ENCODE peak calls at places on chromosomes 4 and X, in ten cellular contexts. One of them, this sample, is unnamed.

GRCh38 chr4:73944061-73944875 is 37.6 kb downstream of the PF4 start:
- DNase-seq in left lung: peak; percentile 82
- DNase-seq in T-helper 17 cell: no peak
- DNase-seq in lower lobe of right lung: peak; percentile 54
- DNase-seq in SJSA1: no peak
- DNase-seq in ovary: peak; percentile 68
- DNase-seq in Karpas-422: no peak
- DNase-seq in H9: peak; percentile 47
- DNase-seq in astrocyte: no peak
- DNase-seq in mammary epithelial cell: peak; percentile 18
- DNase-seq in this sample: no peak

GRCh38 chrX:46953137-46953527 is 40.9 kb downstream of the JADE3 start:
- DNase-seq in ovary: no peak
- DNase-seq in H9: no peak
- DNase-seq in lower lobe of right lung: no peak
- DNase-seq in astrocyte: no peak
- DNase-seq in SJSA1: no peak
- DNase-seq in left lung: no peak
- DNase-seq in Karpas-422: no peak
- DNase-seq in T-helper 17 cell: no peak
- DNase-seq in mammary epithelial cell: no peak
- DNase-seq in this sample: no peak

GRCh38 chrX:19121898-19122640 is at the start of gene ADGRG2:
- DNase-seq in H9: peak; percentile 37
- DNase-seq in mammary epithelial cell: peak; percentile 25
- DNase-seq in ovary: peak; percentile 40
- DNase-seq in astrocyte: peak; percentile 7
- DNase-seq in T-helper 17 cell: no peak
- DNase-seq in lower lobe of right lung: peak; percentile 54
- DNase-seq in SJSA1: peak; percentile 43
- DNase-seq in Karpas-422: no peak
- DNase-seq in left lung: peak; percentile 79
- DNase-seq in this sample: no peak

GRCh38 chr4:114860791-114861190 is 252.6 kb downstream of the NDST4 start:
- DNase-seq in T-helper 17 cell: no peak
- DNase-seq in lower lobe of right lung: no peak
- DNase-seq in SJSA1: no peak
- DNase-seq in mammary epithelial cell: no peak
- DNase-seq in ovary: no peak
- DNase-seq in left lung: no peak
- DNase-seq in astrocyte: no peak
- DNase-seq in Karpas-422: no peak
- DNase-seq in H9: no peak
- DNase-seq in this sample: no peak

GRCh38 chr4:177308125-177308524 is 1.5 kb upstream of the NEIL3 start:
- DNase-seq in T-helper 17 cell: no peak
- DNase-seq in SJSA1: no peak
- DNase-seq in H9: no peak
- DNase-seq in ovary: no peak
- DNase-seq in Karpas-422: no peak
- DNase-seq in left lung: no peak
- DNase-seq in astrocyte: peak; percentile 83
- DNase-seq in lower lobe of right lung: no peak
- DNase-seq in mammary epithelial cell: peak; percentile 81
- DNase-seq in this sample: no peak

GRCh38 chr4:152700151-152700550 is 20.4 kb upstream of the TMEM154 start:
- DNase-seq in astrocyte: peak; percentile 8
- DNase-seq in T-helper 17 cell: no peak
- DNase-seq in ovary: no peak
- DNase-seq in SJSA1: no peak
- DNase-seq in left lung: no peak
- DNase-seq in Karpas-422: no peak
- DNase-seq in mammary epithelial cell: peak; percentile 54
- DNase-seq in H9: peak; percentile 53
- DNase-seq in lower lobe of right lung: no peak
- DNase-seq in this sample: no peak

GRCh38 chrX:22373094-22373493 is 100.4 kb downstream of the CBLL2 start:
- DNase-seq in astrocyte: no peak
- DNase-seq in lower lobe of right lung: no peak
- DNase-seq in ovary: no peak
- DNase-seq in mammary epithelial cell: no peak
- DNase-seq in T-helper 17 cell: no peak
- DNase-seq in left lung: no peak
- DNase-seq in H9: no peak
- DNase-seq in SJSA1: no peak
- DNase-seq in Karpas-422: no peak
- DNase-seq in this sample: no peak

GRCh38 chrX:132058975-132059374 is 35.9 kb downstream of the STK26 start:
- DNase-seq in ovary: no peak
- DNase-seq in SJSA1: no peak
- DNase-seq in left lung: no peak
- DNase-seq in T-helper 17 cell: no peak
- DNase-seq in H9: no peak
- DNase-seq in mammary epithelial cell: no peak
- DNase-seq in Karpas-422: no peak
- DNase-seq in astrocyte: no peak
- DNase-seq in lower lobe of right lung: no peak
- DNase-seq in this sample: no peak

GRCh38 chr4:155529761-155530160 is 136.9 kb upstream of the GUCY1A1 start:
- DNase-seq in left lung: no peak
- DNase-seq in ovary: no peak
- DNase-seq in H9: no peak
- DNase-seq in mammary epithelial cell: no peak
- DNase-seq in lower lobe of right lung: no peak
- DNase-seq in SJSA1: no peak
- DNase-seq in T-helper 17 cell: no peak
- DNase-seq in astrocyte: no peak
- DNase-seq in Karpas-422: no peak
- DNase-seq in this sample: no peak

GRCh38 chr4:15737255-15737654 is 34.4 kb downstream of the BST1 start:
- DNase-seq in lower lobe of right lung: no peak
- DNase-seq in left lung: peak; percentile 37
- DNase-seq in astrocyte: no peak
- DNase-seq in T-helper 17 cell: no peak
- DNase-seq in H9: no peak
- DNase-seq in Karpas-422: no peak
- DNase-seq in ovary: no peak
- DNase-seq in SJSA1: no peak
- DNase-seq in mammary epithelial cell: no peak
- DNase-seq in this sample: no peak

GRCh38 chr4:151231915-151232595 is 44.9 kb upstream of the PRSS48 start:
- DNase-seq in left lung: no peak
- DNase-seq in SJSA1: no peak
- DNase-seq in ovary: no peak
- DNase-seq in mammary epithelial cell: no peak
- DNase-seq in T-helper 17 cell: no peak
- DNase-seq in Karpas-422: no peak
- DNase-seq in astrocyte: peak; percentile 59
- DNase-seq in lower lobe of right lung: no peak
- DNase-seq in H9: no peak
- DNase-seq in this sample: no peak

GRCh38 chrX:9635805-9636204 is 129.8 kb downstream of the GPR143 start:
- DNase-seq in Karpas-422: no peak
- DNase-seq in SJSA1: no peak
- DNase-seq in left lung: no peak
- DNase-seq in astrocyte: no peak
- DNase-seq in ovary: no peak
- DNase-seq in lower lobe of right lung: no peak
- DNase-seq in T-helper 17 cell: no peak
- DNase-seq in H9: no peak
- DNase-seq in mammary epithelial cell: no peak
- DNase-seq in this sample: no peak

GRCh38 chrX:72738396-72738795 is 24.3 kb upstream of the PHKA1 start:
- DNase-seq in Karpas-422: no peak
- DNase-seq in SJSA1: no peak
- DNase-seq in left lung: no peak
- DNase-seq in lower lobe of right lung: no peak
- DNase-seq in astrocyte: no peak
- DNase-seq in H9: no peak
- DNase-seq in mammary epithelial cell: no peak
- DNase-seq in ovary: no peak
- DNase-seq in T-helper 17 cell: no peak
- DNase-seq in this sample: no peak

GRCh38 chr4:77994194-77994721 is 62.9 kb upstream of the FRAS1 start:
- DNase-seq in T-helper 17 cell: no peak
- DNase-seq in ovary: no peak
- DNase-seq in mammary epithelial cell: peak; percentile 47
- DNase-seq in lower lobe of right lung: no peak
- DNase-seq in SJSA1: no peak
- DNase-seq in Karpas-422: peak; percentile 72
- DNase-seq in astrocyte: peak; percentile 60
- DNase-seq in H9: peak; percentile 78
- DNase-seq in left lung: no peak
- DNase-seq in this sample: peak; percentile 23

GRCh38 chr4:7769936-7770674 is 169.6 kb downstream of the AFAP1 start:
- DNase-seq in ovary: no peak
- DNase-seq in left lung: peak; percentile 48
- DNase-seq in astrocyte: no peak
- DNase-seq in lower lobe of right lung: no peak
- DNase-seq in H9: no peak
- DNase-seq in Karpas-422: no peak
- DNase-seq in T-helper 17 cell: no peak
- DNase-seq in mammary epithelial cell: no peak
- DNase-seq in SJSA1: no peak
- DNase-seq in this sample: no peak

GRCh38 chr4:7985891-7986441 is 46.3 kb upstream of the AFAP1 start:
- DNase-seq in lower lobe of right lung: no peak
- DNase-seq in T-helper 17 cell: no peak
- DNase-seq in mammary epithelial cell: no peak
- DNase-seq in Karpas-422: no peak
- DNase-seq in H9: no peak
- DNase-seq in astrocyte: no peak
- DNase-seq in ovary: no peak
- DNase-seq in SJSA1: no peak
- DNase-seq in left lung: no peak
- DNase-seq in this sample: no peak

GRCh38 chr4:164337219-164337944 is 416.5 kb upstream of the SMIM31 start:
- DNase-seq in astrocyte: no peak
- DNase-seq in T-helper 17 cell: no peak
- DNase-seq in lower lobe of right lung: no peak
- DNase-seq in H9: no peak
- DNase-seq in left lung: no peak
- DNase-seq in SJSA1: no peak
- DNase-seq in mammary epithelial cell: no peak
- DNase-seq in Karpas-422: no peak
- DNase-seq in ovary: no peak
- DNase-seq in this sample: no peak
- H3K9me3 ChIP-seq in astrocyte: peaks cover 4% of the 10 kb centered on the region
- H3K9me3 ChIP-seq in T-helper 17 cell: no peaks in the 10 kb centered on the region
- H3K9me3 ChIP-seq in lower lobe of right lung: peaks cover 6% of the 10 kb centered on the region
- H3K9me3 ChIP-seq in H9: no peaks in the 10 kb centered on the region
- H3K9me3 ChIP-seq in left lung: peaks cover 25% of the 10 kb centered on the region
- H3K9me3 ChIP-seq in SJSA1: no peaks in the 10 kb centered on the region
- H3K9me3 ChIP-seq in mammary epithelial cell: no peaks in the 10 kb centered on the region
- H3K9me3 ChIP-seq in Karpas-422: no peaks in the 10 kb centered on the region
- H3K9me3 ChIP-seq in ovary: no peaks in the 10 kb centered on the region
- H3K9me3 ChIP-seq in this sample: no peaks in the 10 kb centered on the region

DNA sequence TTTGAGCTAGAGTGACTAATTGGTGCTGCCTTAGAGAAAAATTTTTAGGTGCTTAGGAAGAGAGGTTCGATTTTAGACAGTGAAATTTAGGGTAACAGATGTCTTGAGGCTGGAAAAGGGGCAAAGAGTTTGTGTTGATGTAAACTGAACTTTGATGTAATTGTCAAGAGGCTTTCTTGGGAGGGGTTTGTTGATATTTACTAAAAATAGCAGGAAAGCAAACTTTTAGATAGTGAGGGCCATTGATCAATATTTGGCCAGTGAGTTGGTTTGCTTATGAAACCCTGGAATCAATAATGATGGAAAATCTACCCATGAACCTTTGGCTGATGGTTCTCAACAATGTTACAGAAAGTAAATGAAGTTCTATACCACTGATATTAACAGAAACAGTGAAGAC is 537.5 kb downstream of the KCNIP4 start:
- DNase-seq in mammary epithelial cell: no peak
- DNase-seq in T-helper 17 cell: no peak
- DNase-seq in ovary: no peak
- DNase-seq in left lung: no peak
- DNase-seq in H9: no peak
- DNase-seq in lower lobe of right lung: no peak
- DNase-seq in astrocyte: no peak
- DNase-seq in SJSA1: no peak
- DNase-seq in Karpas-422: no peak
- DNase-seq in this sample: no peak
- H3K9me3 ChIP-seq in mammary epithelial cell: no peaks in the 10 kb centered on the region
- H3K9me3 ChIP-seq in T-helper 17 cell: no peaks in the 10 kb centered on the region
- H3K9me3 ChIP-seq in ovary: no peaks in the 10 kb centered on the region
- H3K9me3 ChIP-seq in left lung: no peaks in the 10 kb centered on the region
- H3K9me3 ChIP-seq in H9: no peaks in the 10 kb centered on the region
- H3K9me3 ChIP-seq in lower lobe of right lung: no peaks in the 10 kb centered on the region
- H3K9me3 ChIP-seq in astrocyte: no peaks in the 10 kb centered on the region
- H3K9me3 ChIP-seq in SJSA1: no peaks in the 10 kb centered on the region
- H3K9me3 ChIP-seq in Karpas-422: no peaks in the 10 kb centered on the region
- H3K9me3 ChIP-seq in this sample: peaks cover 8% of the 10 kb centered on the region

GRCh38 chr4:99022566-99022965 is 27.0 kb downstream of the METAP1 start:
- DNase-seq in mammary epithelial cell: no peak
- DNase-seq in T-helper 17 cell: no peak
- DNase-seq in H9: no peak
- DNase-seq in astrocyte: no peak
- DNase-seq in Karpas-422: no peak
- DNase-seq in lower lobe of right lung: no peak
- DNase-seq in ovary: no peak
- DNase-seq in left lung: no peak
- DNase-seq in SJSA1: no peak
- DNase-seq in this sample: no peak
- H3K9me3 ChIP-seq in mammary epithelial cell: peaks cover 10% of the 10 kb centered on the region
- H3K9me3 ChIP-seq in T-helper 17 cell: peaks cover 5% of the 10 kb centered on the region
- H3K9me3 ChIP-seq in H9: no peaks in the 10 kb centered on the region
- H3K9me3 ChIP-seq in astrocyte: peaks cover 8% of the 10 kb centered on the region
- H3K9me3 ChIP-seq in Karpas-422: peaks cover 11% of the 10 kb centered on the region
- H3K9me3 ChIP-seq in lower lobe of right lung: peaks cover 11% of the 10 kb centered on the region
- H3K9me3 ChIP-seq in ovary: no peaks in the 10 kb centered on the region
- H3K9me3 ChIP-seq in left lung: peaks cover 16% of the 10 kb centered on the region
- H3K9me3 ChIP-seq in SJSA1: peaks cover 8% of the 10 kb centered on the region
- H3K9me3 ChIP-seq in this sample: peaks cover 16% of the 10 kb centered on the region

GRCh38 chr4:116499-116898 is 7.8 kb upstream of the ZNF718 start:
- DNase-seq in astrocyte: no peak
- DNase-seq in ovary: no peak
- DNase-seq in SJSA1: no peak
- DNase-seq in Karpas-422: peak; percentile 65
- DNase-seq in lower lobe of right lung: no peak
- DNase-seq in T-helper 17 cell: no peak
- DNase-seq in mammary epithelial cell: no peak
- DNase-seq in left lung: no peak
- DNase-seq in H9: no peak
- DNase-seq in this sample: no peak

GRCh38 chr4:113732-114131 is 10.6 kb upstream of the ZNF718 start:
- DNase-seq in astrocyte: no peak
- DNase-seq in left lung: no peak
- DNase-seq in SJSA1: no peak
- DNase-seq in ovary: no peak
- DNase-seq in T-helper 17 cell: no peak
- DNase-seq in mammary epithelial cell: no peak
- DNase-seq in lower lobe of right lung: no peak
- DNase-seq in H9: no peak
- DNase-seq in Karpas-422: no peak
- DNase-seq in this sample: no peak

GRCh38 chr4:112771-113170 is 11.5 kb upstream of the ZNF718 start:
- DNase-seq in ovary: no peak
- DNase-seq in Karpas-422: no peak
- DNase-seq in T-helper 17 cell: no peak
- DNase-seq in lower lobe of right lung: no peak
- DNase-seq in H9: no peak
- DNase-seq in left lung: no peak
- DNase-seq in astrocyte: no peak
- DNase-seq in SJSA1: no peak
- DNase-seq in mammary epithelial cell: no peak
- DNase-seq in this sample: no peak

GRCh38 chr4:114151-114550 is 10.2 kb upstream of the ZNF718 start:
- DNase-seq in astrocyte: no peak
- DNase-seq in Karpas-422: no peak
- DNase-seq in ovary: no peak
- DNase-seq in T-helper 17 cell: no peak
- DNase-seq in H9: no peak
- DNase-seq in mammary epithelial cell: peak; percentile 40
- DNase-seq in lower lobe of right lung: no peak
- DNase-seq in SJSA1: no peak
- DNase-seq in left lung: no peak
- DNase-seq in this sample: no peak
- H3K9me3 ChIP-seq in astrocyte: peaks cover 9% of the 10 kb centered on the region
- H3K9me3 ChIP-seq in Karpas-422: peaks cover 4% of the 10 kb centered on the region
- H3K9me3 ChIP-seq in ovary: no peaks in the 10 kb centered on the region
- H3K9me3 ChIP-seq in T-helper 17 cell: no peaks in the 10 kb centered on the region
- H3K9me3 ChIP-seq in H9: no peaks in the 10 kb centered on the region
- H3K9me3 ChIP-seq in mammary epithelial cell: peaks cover 20% of the 10 kb centered on the region
- H3K9me3 ChIP-seq in lower lobe of right lung: no peaks in the 10 kb centered on the region
- H3K9me3 ChIP-seq in SJSA1: no peaks in the 10 kb centered on the region
- H3K9me3 ChIP-seq in left lung: peaks cover 77% of the 10 kb centered on the region
- H3K9me3 ChIP-seq in this sample: peaks cover 17% of the 10 kb centered on the region